ENCODE peak calls at places on chromosomes 2 and 18, in seven cellular contexts. K is CD8-positive, alpha-beta T cell; F is Karpas-422; P is psoas muscle; D is lung; E is ascending aorta; R is A549. X is an unnamed sample.

GRCh38 chr18:48931680-48932461 is 18.9 kb downstream of the SMAD7 start:
- DNase-seq in K (no peak), F (no peak), P (no peak), D (no peak), E (no peak), R (no peak), X (no peak)

GRCh38 chr2:127101048-127101611 is 5.8 kb downstream of the BIN1 start:
- DNase-seq in K (no peak), F (no peak), P (no peak), D (no peak), E (no peak), R (no peak), X (no peak)

GRCh38 chr18:44680271-44681038 is at the start of gene SETBP1:
- DNase-seq in K (no peak), F (peak; percentile 63), P (peak; percentile 79), D (peak; percentile 58), E (peak; percentile 11), R (peak; percentile 31), X (peak; percentile 57)

GRCh38 chr2:39920318-39920775 is 141.3 kb upstream of the THUMPD2 start:
- DNase-seq in K (no peak), F (no peak), P (no peak), D (no peak), E (no peak), R (no peak), X (peak; percentile 57)

GRCh38 chr2:75277111-75277510 is 77.8 kb upstream of the TACR1 start:
- DNase-seq in K (no peak), F (no peak), P (no peak), D (no peak), E (no peak), R (peak; percentile 6), X (no peak)

GRCh38 chr2:8656160-8656641 is 25.7 kb upstream of the ID2 start:
- DNase-seq in K (no peak), F (no peak), P (no peak), D (no peak), E (no peak), R (peak; percentile 21), X (no peak)

GRCh38 chr2:40169430-40169829 is 282.5 kb downstream of the SLC8A1 start:
- DNase-seq in K (no peak), F (no peak), P (no peak), D (no peak), E (no peak), R (no peak), X (no peak)

GRCh38 chr18:61333746-61334490 is 688 bp downstream of the CDH20 start:
- DNase-seq in K (no peak), F (no peak), P (no peak), D (no peak), E (no peak), R (no peak), X (peak; percentile 69)

GRCh38 chr2:168770796-168771195 is 31.6 kb upstream of the NOSTRIN start:
- DNase-seq in K (no peak), F (no peak), P (no peak), D (no peak), E (no peak), R (no peak), X (no peak)

GRCh38 chr2:232502901-232503791 is 15.5 kb upstream of the ECEL1 start:
- DNase-seq in K (peak; percentile 27), F (no peak), P (no peak), D (no peak), E (no peak), R (peak; percentile 46), X (no peak)

GRCh38 chr2:138829326-138829725 is 49.1 kb upstream of the NXPH2 start:
- DNase-seq in K (peak; percentile 0), F (peak; percentile 71), P (no peak), D (no peak), E (no peak), R (peak; percentile 64), X (peak; percentile 72)

GRCh38 chr2:238512247-238512867 is 85.6 kb downstream of the ASB1 start:
- DNase-seq in K (no peak), F (no peak), P (no peak), D (no peak), E (no peak), R (no peak), X (no peak)

GRCh38 chr2:147025611-147026010 is 819.2 kb upstream of the ACVR2A start:
- DNase-seq in K (no peak), F (no peak), P (no peak), D (no peak), E (no peak), R (no peak), X (no peak)

GRCh38 chr2:173417801-173418200 is 63.1 kb downstream of the CDCA7 start:
- DNase-seq in K (no peak), F (no peak), P (no peak), D (no peak), E (no peak), R (no peak), X (no peak)
- H3K4me3 ChIP-seq in K (no peak overlapping the region), F (no peak overlapping the region), P (no peak overlapping the region), D (no peak overlapping the region), E (no peak overlapping the region), R (no peak overlapping the region), X (no peak overlapping the region)

GRCh38 chr18:46320297-46320696 is 216.1 kb downstream of the HAUS1 start:
- DNase-seq in K (no peak), F (peak; percentile 62), P (no peak), D (no peak), E (no peak), R (no peak), X (no peak)

GRCh38 chr18:46320928-46321855 is 217.0 kb downstream of the HAUS1 start:
- DNase-seq in K (no peak), F (no peak), P (no peak), D (no peak), E (no peak), R (no peak), X (no peak)

GRCh38 chr18:46322411-46322891 is 218.3 kb downstream of the HAUS1 start:
- DNase-seq in K (no peak), F (no peak), P (no peak), D (no peak), E (no peak), R (peak; percentile 24), X (no peak)

GRCh38 chr18:46322941-46323340 is 218.8 kb downstream of the HAUS1 start:
- DNase-seq in K (no peak), F (no peak), P (no peak), D (no peak), E (no peak), R (no peak), X (no peak)

DNA sequence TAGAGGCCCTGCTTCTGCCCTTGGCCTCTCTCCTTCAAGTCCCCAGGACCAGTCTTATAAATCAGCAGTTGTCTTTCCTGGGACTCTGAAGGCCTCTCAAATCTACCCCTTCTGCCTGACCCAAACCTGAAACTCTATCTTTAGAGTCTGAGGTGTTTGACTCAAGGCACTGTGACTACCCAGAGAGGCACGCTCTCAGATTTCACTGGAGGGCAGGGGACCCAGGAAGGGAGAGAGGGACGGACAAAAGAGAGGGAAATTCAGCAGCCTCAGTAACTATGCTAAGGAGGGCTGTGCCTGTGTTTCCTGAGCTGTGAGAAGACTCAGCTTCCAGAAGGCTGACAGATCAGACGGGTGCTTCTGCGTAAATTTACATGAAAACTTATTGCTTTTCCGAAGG is 217.8 kb downstream of the HAUS1 start:
- DNase-seq in K (no peak), F (no peak), P (no peak), D (no peak), E (no peak), R (no peak), X (no peak)
- H3K27ac ChIP-seq in K (no peak overlapping the region), F (no peak overlapping the region), P (peak overlapping the region; percentile 56), D (no peak overlapping the region), E (no peak overlapping the region), R (peak overlapping the region; percentile 50), X (no peak overlapping the region)

DNA sequence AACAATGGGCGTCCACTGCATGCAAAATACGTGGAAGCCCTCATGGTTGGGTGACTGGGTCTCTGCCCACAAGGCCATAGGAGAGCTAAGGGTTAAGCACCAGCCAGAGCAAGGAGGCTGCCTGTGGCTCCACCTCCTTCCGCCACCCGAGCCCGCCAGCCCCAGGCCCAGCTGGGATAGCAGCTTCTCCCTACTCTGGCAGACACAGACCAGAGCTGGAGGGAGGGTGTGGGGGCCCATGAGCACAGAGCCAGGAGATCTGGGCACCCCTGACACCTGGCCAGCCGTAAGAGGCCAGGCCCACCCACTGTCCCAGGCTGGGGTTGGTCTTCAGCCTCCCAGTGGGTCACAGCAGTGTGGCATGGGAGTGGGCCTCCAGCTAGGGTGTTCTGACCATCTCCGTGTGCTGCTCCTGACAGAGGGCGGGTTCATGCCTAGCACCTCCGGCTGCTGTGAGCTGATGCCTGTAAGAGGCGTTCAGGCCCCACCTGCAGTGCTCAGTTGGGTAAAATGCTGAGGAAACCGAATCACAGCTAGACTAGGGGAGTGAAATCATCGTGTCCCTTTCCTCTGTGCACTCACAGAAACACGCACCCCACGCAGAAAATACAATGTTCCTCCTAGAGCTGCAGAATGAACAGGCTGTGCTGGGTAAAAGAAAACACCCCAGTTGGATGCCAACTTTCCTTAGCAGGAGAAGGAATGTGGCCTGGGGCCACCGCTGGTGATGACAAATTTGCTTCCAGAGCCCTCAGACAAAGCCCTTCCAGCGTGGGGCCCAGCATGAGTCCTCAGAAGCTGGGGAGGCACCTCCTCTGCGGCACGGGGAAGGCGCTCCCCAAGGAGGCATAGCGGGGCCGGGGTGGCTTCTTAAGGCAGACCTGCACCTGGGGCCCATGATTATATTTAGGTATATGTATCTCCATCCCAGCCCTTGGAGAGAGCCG is 16.5 kb upstream of the ARHGEF4 start:
- DNase-seq in K (no peak), F (no peak), P (no peak), D (no peak), E (peak; percentile 29), R (no peak), X (peak; percentile 45)
- H3K4me3 ChIP-seq in K (no peak overlapping the region), F (no peak overlapping the region), P (no peak overlapping the region), D (no peak overlapping the region), E (no peak overlapping the region), R (no peak overlapping the region), X (no peak overlapping the region)

GRCh38 chr2:215979615-215980014 is 33.7 kb downstream of the MREG start:
- DNase-seq in K (no peak), F (no peak), P (no peak), D (no peak), E (no peak), R (peak; percentile 57), X (no peak)

GRCh38 chr2:215982465-215982875 is 30.9 kb downstream of the MREG start:
- DNase-seq in K (no peak), F (no peak), P (no peak), D (peak; percentile 72), E (no peak), R (peak; percentile 90), X (no peak)

GRCh38 chr2:215981135-215981534 is 32.2 kb downstream of the MREG start:
- DNase-seq in K (no peak), F (no peak), P (no peak), D (no peak), E (no peak), R (no peak), X (no peak)

DNA sequence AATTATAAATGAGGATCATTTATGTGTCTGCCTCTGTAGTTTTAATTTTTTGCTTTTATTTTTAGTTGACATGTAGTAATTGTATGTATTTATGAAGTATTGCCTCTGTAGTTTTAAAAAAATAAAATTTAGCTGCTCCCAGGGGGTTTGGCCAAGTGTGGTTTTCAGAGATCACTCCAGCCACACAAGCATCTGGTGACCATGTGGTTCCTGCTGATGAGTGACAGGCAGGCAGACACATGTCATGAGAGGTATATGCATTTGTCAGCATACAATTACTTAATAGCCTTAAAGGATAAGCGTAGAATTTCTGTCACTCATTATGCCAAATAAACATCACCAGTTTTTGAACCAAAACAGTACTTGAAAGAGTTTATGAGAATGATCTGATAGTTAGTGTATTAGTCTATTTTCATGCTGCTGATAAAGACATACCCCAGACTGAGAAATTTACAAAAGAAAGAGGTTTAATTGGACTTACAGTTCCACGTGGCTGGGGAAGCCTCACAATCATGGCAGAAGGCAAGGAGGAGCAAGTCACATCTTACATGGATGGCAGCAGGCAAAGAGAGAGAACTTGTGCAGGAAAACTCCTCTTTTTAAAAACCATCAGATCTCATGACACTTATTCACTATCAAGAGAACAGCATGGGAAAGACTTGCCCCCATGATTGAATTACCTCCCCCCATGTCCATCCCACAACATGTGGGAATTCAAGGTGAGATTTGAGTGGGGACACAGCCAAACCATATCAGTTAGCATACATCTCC is 29.6 kb downstream of the MREG start:
- DNase-seq in K (no peak), F (no peak), P (no peak), D (no peak), E (no peak), R (no peak), X (no peak)
- H3K27ac ChIP-seq in K (no peak overlapping the region), F (no peak overlapping the region), P (no peak overlapping the region), D (no peak overlapping the region), E (no peak overlapping the region), R (peak overlapping the region; percentile 60), X (no peak overlapping the region)

X was measured in WERI-Rb-1.